ENCODE peak calls at places on chromosomes 13 and 19, in six cellular contexts. J, H, Z, S, R and I are unnamed samples.
A peak's percentile ranks its signal among the peaks of the same experiment; 100 is the strongest.

GRCh38 chr13:106063591-106064308 is 471.7 kb downstream of the EFNB2 start:
- DNase-seq in H (no peak), S (no peak), R (no peak), Z (no peak), J (no peak), I (no peak)

GRCh38 chr13:85520445-85520844 is 278.8 kb downstream of the SLITRK6 start:
- DNase-seq in H (no peak), J (no peak), R (no peak), Z (no peak), S (no peak), I (no peak)

GRCh38 chr13:36125841-36126240 is 5.3 kb downstream of the DCLK1 start:
- DNase-seq in J (no peak), R (no peak), Z (no peak), S (no peak), H (no peak), I (no peak)

GRCh38 chr19:2478756-2479555 is 3.0 kb downstream of the GADD45B start:
- DNase-seq in Z (peak; percentile 71), H (peak; percentile 75), R (peak; percentile 80), S (peak; percentile 80), J (peak; percentile 87), I (peak; percentile 76)

GRCh38 chr13:87259479-87260083 is 411.6 kb upstream of the SLITRK5 start:
- DNase-seq in J (no peak), H (no peak), Z (no peak), S (no peak), R (no peak), I (no peak)

GRCh38 chr19:18433735-18434398 is 4.1 kb downstream of the ISYNA1 start:
- DNase-seq in R (no peak), J (no peak), S (no peak), Z (no peak), H (peak; percentile 57), I (no peak)

GRCh38 chr13:51827254-51827653 is 17.7 kb downstream of the TMEM272 start:
- DNase-seq in R (no peak), J (no peak), S (no peak), H (no peak), Z (no peak), I (no peak)

GRCh38 chr13:79407349-79407979 is 1.4 kb upstream of the RBM26 start:
- DNase-seq in J (no peak), Z (no peak), H (no peak), R (no peak), S (no peak), I (no peak)

GRCh38 chr19:14164724-14165493 is 28.5 kb upstream of the ASF1B start:
- DNase-seq in S (no peak), Z (no peak), J (no peak), R (no peak), H (no peak), I (no peak)

GRCh38 chr13:74204606-74205312 is 70.6 kb upstream of the KLF12 start:
- DNase-seq in Z (no peak), S (no peak), H (no peak), R (no peak), J (no peak), I (no peak)

GRCh38 chr19:18846862-18847515 is 15.2 kb downstream of the UPF1 start:
- DNase-seq in J (peak; percentile 87), S (peak; percentile 76), Z (peak; percentile 62), R (peak; percentile 73), H (peak; percentile 78), I (peak; percentile 60)

GRCh38 chr19:13920940-13921744 is 15.1 kb downstream of the CC2D1A start:
- DNase-seq in R (peak; percentile 39), Z (peak; percentile 17), H (no peak), J (no peak), S (no peak), I (no peak)

GRCh38 chr13:111559612-111560423 is 239.4 kb downstream of the TEX29 start:
- DNase-seq in Z (no peak), R (no peak), H (no peak), J (peak; percentile 46), S (no peak), I (no peak)

GRCh38 chr13:55999709-56000108 is 1141.0 kb upstream of the PRR20A start:
- DNase-seq in Z (no peak), R (no peak), S (no peak), J (no peak), H (no peak), I (no peak)

GRCh38 chr13:45527699-45528462 is 63.1 kb downstream of the COG3 start:
- DNase-seq in R (no peak), H (no peak), J (no peak), Z (no peak), S (no peak), I (no peak)

GRCh38 chr13:50080158-50080855 is 65.1 kb downstream of the KCNRG start:
- DNase-seq in Z (peak; percentile 63), S (peak; percentile 41), H (no peak), R (peak; percentile 47), J (no peak), I (peak; percentile 11)

GRCh38 chr19:11680689-11681302 is 58.0 kb downstream of the ZNF823 start:
- DNase-seq in H (no peak), Z (no peak), S (no peak), J (no peak), R (no peak), I (no peak)

GRCh38 chr19:27762933-27763332 is 1450.0 kb downstream of the UQCRFS1 start:
- DNase-seq in S (no peak), R (no peak), H (no peak), J (peak; percentile 31), Z (no peak), I (no peak)

GRCh38 chr13:40874138-40874776 is 84.8 kb downstream of the SLC25A15 start:
- DNase-seq in Z (no peak), R (no peak), J (no peak), S (no peak), H (no peak), I (no peak)

GRCh38 chr19:37513397-37513796 is 6.7 kb downstream of the ZNF793 start:
- DNase-seq in H (no peak), S (no peak), J (no peak), R (no peak), Z (no peak), I (no peak)

GRCh38 chr13:46797468-46798237 is 692 bp upstream of the ESD start:
- DNase-seq in R (no peak), Z (no peak), J (no peak), S (peak; percentile 21), H (no peak), I (no peak)

GRCh38 chr13:46799139-46799538 is 2.2 kb upstream of the ESD start:
- DNase-seq in R (no peak), J (no peak), Z (no peak), H (no peak), S (no peak), I (no peak)

GRCh38 chr13:46796129-46796514 is 839 bp downstream of the ESD start:
- DNase-seq in S (no peak), R (no peak), J (no peak), H (no peak), Z (no peak), I (no peak)

GRCh38 chr13:46796515-46797467 is at the start of gene ESD:
- DNase-seq in Z (peak; percentile 82), S (peak; percentile 97), J (peak; percentile 94), H (peak; percentile 96), R (peak; percentile 89), I (peak; percentile 87)

DNA sequence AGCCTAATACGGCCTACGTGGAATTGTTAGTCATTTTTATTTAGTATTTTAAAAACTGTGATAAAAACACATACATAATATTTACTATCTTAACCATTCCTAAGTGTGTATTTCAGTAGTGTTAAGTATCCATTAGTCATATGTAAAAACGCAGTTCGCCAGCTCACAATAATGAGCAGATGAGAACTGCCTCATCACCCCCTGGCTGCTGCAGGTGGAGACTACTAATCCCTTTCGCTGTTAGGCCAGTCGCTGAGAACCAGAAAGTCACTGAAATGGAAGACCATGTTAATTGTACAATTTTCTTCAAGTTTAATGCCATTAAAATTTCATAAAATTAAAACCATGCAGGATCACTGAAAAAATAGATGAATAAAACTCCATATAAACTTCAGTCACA is 1.6 kb downstream of the ESD start:
- DNase-seq in H (no peak), J (no peak), R (no peak), Z (no peak), S (no peak), I (no peak)
- H3K4me3 ChIP-seq in H (no peak overlapping the region), J (peak overlapping the region; percentile 16), R (no peak overlapping the region), Z (no peak overlapping the region), S (no peak overlapping the region), I (no peak overlapping the region)

DNA sequence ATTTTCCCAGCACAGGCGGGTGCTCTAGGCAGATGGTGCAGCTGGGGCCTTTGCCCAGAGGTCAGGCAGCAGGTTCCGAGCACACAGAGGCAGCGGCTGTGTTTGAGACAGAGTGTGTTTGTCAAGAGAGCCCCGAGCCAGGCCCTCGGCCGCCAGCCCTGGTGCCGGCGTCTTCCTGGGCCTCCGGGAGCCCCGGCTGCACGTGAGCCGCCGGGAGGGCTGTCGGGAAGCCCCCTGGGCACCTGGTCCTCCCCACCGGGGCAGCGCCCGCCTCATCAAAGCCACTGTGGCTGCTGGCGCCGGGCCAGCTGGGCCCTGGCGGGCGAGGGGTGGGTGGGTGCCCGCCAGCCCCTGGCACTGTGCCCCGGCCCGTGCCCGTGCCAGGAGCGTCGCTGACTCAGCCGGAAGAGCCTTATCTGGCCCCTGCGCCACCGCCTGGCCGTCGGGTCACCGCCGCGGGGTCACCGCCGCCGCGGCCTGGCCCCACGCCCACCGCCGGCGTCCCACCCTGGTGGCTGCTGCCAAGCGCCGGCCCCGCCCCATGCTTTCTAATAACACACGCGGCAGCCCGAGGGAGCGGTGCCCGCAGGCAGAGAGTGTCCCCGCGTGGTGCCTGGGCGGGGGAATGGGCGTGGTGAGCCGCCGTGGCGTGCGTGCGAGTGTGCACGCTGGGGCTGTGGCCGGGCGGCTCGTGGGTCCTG is 14.9 kb downstream of the ARID3A start:
- DNase-seq in H (no peak), R (peak; percentile 77), Z (peak; percentile 70), J (no peak), S (peak; percentile 77), I (peak; percentile 84)
- H3K4me3 ChIP-seq in H (no peak overlapping the region), R (peak overlapping the region; percentile 53), Z (peak overlapping the region; percentile 38), J (peak overlapping the region; percentile 69), S (peak overlapping the region; percentile 40), I (peak overlapping the region; percentile 22)

DNA sequence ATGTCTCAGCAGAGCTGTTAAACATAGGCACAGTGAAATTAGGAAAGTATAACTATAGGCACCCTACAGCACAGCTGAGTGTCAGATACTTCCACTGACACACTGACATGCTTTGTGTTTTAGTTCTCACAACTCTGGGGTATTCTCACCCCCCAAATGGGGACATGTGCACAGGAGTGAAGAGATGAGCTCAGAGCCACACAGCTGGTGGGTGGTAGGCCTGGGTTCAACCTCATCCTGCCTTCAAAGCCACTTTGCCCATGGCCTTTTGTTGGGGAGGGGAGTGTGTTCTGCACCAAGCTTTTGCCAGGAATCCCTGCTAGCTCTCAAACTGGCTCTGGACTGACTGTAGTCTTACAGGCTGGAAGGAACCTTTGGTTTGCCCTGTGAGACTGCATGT is 1.7 kb upstream of the SLC35E1 start:
- DNase-seq in S (no peak), H (no peak), J (no peak), Z (no peak), R (no peak), I (no peak)
- H3K4me3 ChIP-seq in S (peak overlapping the region; percentile 60), H (no peak overlapping the region), J (peak overlapping the region; percentile 81), Z (peak overlapping the region; percentile 98), R (no peak overlapping the region), I (peak overlapping the region; percentile 2)

GRCh38 chr13:24747248-24748151 is 16.5 kb upstream of the RNF17 start:
- DNase-seq in J (no peak), R (no peak), Z (no peak), H (no peak), S (no peak), I (no peak)
- H3K4me3 ChIP-seq in J (peak overlapping the region; percentile 63), R (no peak overlapping the region), Z (no peak overlapping the region), H (no peak overlapping the region), S (peak overlapping the region; percentile 23), I (no peak overlapping the region)